ENCODE peak calls at places on chromosome 15, in four cellular contexts. U is testis, F is astrocyte, R is IMR-90. V is an unnamed sample.
A peak's percentile ranks its signal among the peaks of the same experiment; 100 is the strongest.

GRCh38 chr15:35630570-35630969 is 84.6 kb upstream of the DPH6 start:
- DNase-seq in U (no peak), F (no peak), R (no peak), V (no peak)

GRCh38 chr15:73753250-73754130 is at the start of gene INSYN1:
- DNase-seq in U (peak; percentile 65), F (peak; percentile 23), R (no peak), V (no peak)

GRCh38 chr15:100863406-100864198 is 16.0 kb upstream of the ALDH1A3 start:
- DNase-seq in U (no peak), F (peak; percentile 68), R (peak; percentile 90), V (no peak)

GRCh38 chr15:77235566-77235965 is 164.7 kb upstream of the TSPAN3 start:
- DNase-seq in U (no peak), F (no peak), R (no peak), V (no peak)

GRCh38 chr15:90955911-90956310 is 1.2 kb downstream of the RCCD1 start:
- DNase-seq in U (no peak), F (no peak), R (no peak), V (no peak)

GRCh38 chr15:101723161-101723873 is 956 bp downstream of the TARS3 start:
- DNase-seq in U (no peak), F (peak; percentile 23), R (peak; percentile 26), V (peak; percentile 6)

GRCh38 chr15:40303576-40303975 is 4.2 kb downstream of the PLCB2 start:
- DNase-seq in U (no peak), F (no peak), R (no peak), V (no peak)

GRCh38 chr15:90364251-90364650 is 12.2 kb downstream of the ZNF774 start:
- DNase-seq in U (no peak), F (peak; percentile 83), R (peak; percentile 56), V (no peak)

GRCh38 chr15:90054618-90055097 is 47.6 kb downstream of the IDH2 start:
- DNase-seq in U (no peak), F (no peak), R (no peak), V (no peak)

GRCh38 chr15:85752591-85752990 is 42.1 kb downstream of the KLHL25 start:
- DNase-seq in U (no peak), F (no peak), R (no peak), V (no peak)

GRCh38 chr15:37872661-37873060 is 61.8 kb upstream of the TMCO5A start:
- DNase-seq in U (no peak), F (no peak), R (no peak), V (no peak)

GRCh38 chr15:33988384-33988783 is 20.1 kb downstream of the CHRM5 start:
- DNase-seq in U (no peak), F (peak; percentile 42), R (peak; percentile 51), V (peak; percentile 52)
- H3K27ac ChIP-seq in U (no peak overlapping the region), F (no peak overlapping the region), R (no peak overlapping the region), V (no peak overlapping the region)

DNA sequence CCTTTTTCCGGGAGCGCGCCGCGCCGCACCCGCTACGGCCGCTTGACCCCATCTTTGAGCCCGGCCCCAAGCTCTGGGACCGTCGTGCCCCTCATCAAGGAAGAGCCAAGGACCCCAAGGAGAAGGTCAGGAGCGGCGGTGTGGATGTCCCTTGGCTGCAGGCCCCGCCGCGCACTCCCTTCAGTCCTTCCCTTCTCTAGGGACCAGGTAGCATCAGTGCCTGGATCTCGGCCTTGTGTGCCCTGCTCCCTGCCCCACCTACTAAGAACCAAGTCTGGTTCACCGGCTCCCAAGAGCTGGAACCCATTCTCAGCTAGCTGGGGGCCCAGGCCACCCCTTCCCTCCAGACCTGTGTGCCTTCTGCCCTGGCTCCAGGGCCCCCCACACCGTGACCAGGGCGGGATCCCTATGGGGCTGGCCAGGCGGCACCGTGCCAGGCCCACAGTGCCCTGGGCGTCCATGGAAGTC is 69.3 kb upstream of the CGNL1 start:
- DNase-seq in U (no peak), F (no peak), R (no peak), V (no peak)
- TF ChIP-seq CTCF in U (no peak), F (no peak), R (no peak), V (no peak)

GRCh38 chr15:65421360-65422215 is 1.2 kb downstream of the IGDCC4 start:
- DNase-seq in U (peak; percentile 68), F (peak; percentile 79), R (peak; percentile 73), V (no peak)

GRCh38 chr15:65423977-65424679 is 1.4 kb upstream of the IGDCC4 start:
- DNase-seq in U (no peak), F (peak; percentile 56), R (peak; percentile 51), V (no peak)

GRCh38 chr15:65418596-65418995 is 4.2 kb downstream of the IGDCC4 start:
- DNase-seq in U (no peak), F (no peak), R (no peak), V (no peak)

GRCh38 chr15:65423150-65423976 is 616 bp upstream of the IGDCC4 start:
- DNase-seq in U (no peak), F (no peak), R (no peak), V (no peak)

GRCh38 chr15:65420975-65421359 is 1.8 kb downstream of the IGDCC4 start:
- DNase-seq in U (no peak), F (no peak), R (no peak), V (no peak)
- H3K4me3 ChIP-seq in U (peak overlapping the region; percentile 61), F (peak overlapping the region; percentile 67), R (no peak overlapping the region), V (peak overlapping the region; percentile 65)

GRCh38 chr15:42009022-42009421 is 11.8 kb downstream of the PLA2G4E start:
- DNase-seq in U (no peak), F (no peak), R (no peak), V (no peak)

GRCh38 chr15:42009474-42009873 is 11.4 kb downstream of the PLA2G4E start:
- DNase-seq in U (no peak), F (no peak), R (no peak), V (no peak)

GRCh38 chr15:42012241-42012640 is 8.6 kb downstream of the PLA2G4E start:
- DNase-seq in U (no peak), F (no peak), R (no peak), V (no peak)

GRCh38 chr15:42011074-42011473 is 9.8 kb downstream of the PLA2G4E start:
- DNase-seq in U (no peak), F (no peak), R (no peak), V (no peak)

GRCh38 chr15:42010434-42010833 is 10.4 kb downstream of the PLA2G4E start:
- DNase-seq in U (no peak), F (no peak), R (no peak), V (no peak)
- H3K27ac ChIP-seq in U (no peak overlapping the region), F (no peak overlapping the region), R (no peak overlapping the region), V (no peak overlapping the region)

DNA sequence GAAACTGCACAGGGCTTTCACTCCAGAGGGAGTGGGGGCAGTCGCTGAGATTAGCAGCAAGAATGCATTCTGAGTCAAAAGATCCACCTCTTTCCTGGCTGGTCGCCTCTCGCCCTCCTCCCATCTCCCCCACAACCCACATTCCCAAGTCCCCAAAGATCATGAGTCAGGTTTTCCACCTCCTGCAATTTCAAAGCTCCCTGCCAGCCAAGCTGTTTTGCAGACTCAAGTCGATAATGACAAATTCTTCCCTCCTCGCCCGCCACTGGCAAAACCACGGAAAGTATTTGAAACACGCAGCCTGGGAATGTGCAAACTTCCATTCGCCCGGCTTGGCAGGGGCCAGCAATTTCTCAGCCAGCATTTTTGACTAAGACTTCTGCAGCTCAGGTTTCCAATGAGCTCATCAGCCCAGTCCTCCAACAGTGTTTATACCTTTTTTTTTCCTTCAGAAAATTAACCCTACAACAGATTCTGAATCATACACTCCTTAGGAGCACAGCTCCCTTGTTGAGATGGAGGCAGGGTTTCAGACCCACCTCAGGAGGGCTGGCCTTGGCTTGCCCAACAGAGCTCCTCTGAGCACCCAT is 181.4 kb downstream of the SMAD6 start:
- DNase-seq in U (peak; percentile 83), F (peak; percentile 100), R (peak; percentile 100), V (peak; percentile 99)
- TF ChIP-seq CTCF in U (no peak), F (no peak), R (peak; percentile 0), V (peak; percentile 4)

DNA sequence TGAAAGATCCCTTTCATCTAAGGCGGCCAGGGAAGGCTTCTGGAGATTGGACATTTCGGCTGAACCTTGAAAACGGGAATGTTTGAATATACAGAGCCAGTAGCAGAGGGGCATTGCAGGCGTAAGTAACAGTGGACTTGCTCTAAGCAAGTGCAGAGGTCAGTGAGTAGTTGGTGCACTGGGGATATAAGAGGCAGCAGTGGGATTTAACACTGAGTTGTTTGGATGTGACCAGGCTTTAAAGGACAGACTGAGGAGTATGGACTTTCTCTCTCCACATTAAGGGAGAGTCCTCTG is 1.3 kb downstream of the ARNT2 start:
- DNase-seq in U (no peak), F (no peak), R (no peak), V (no peak)
- H3K4me3 ChIP-seq in U (no peak overlapping the region), F (peak overlapping the region; percentile 54), R (no peak overlapping the region), V (no peak overlapping the region)

V was measured in brain microvascular endothelial cell.